ENCODE peak calls at places on chromosome X, in seven cellular contexts. S is spleen, I is esophagus squamous epithelium, G is HepG2, M is ovary, D is stomach, K is body of pancreas. W is an unnamed sample.

GRCh38 chrX:29662759-29663503 is 552.4 kb upstream of the MAGEB2 start:
- DNase-seq in S (no peak), I (no peak), G (peak; percentile 1), M (no peak), D (no peak), K (no peak), W (no peak)

GRCh38 chrX:101195442-101196173 is 24.0 kb upstream of the DRP2 start:
- DNase-seq in S (no peak), I (no peak), G (peak; percentile 41), M (no peak), D (no peak), K (no peak), W (peak; percentile 70)

GRCh38 chrX:13770013-13770412 is 35.5 kb downstream of the OFD1 start:
- DNase-seq in S (no peak), I (no peak), G (no peak), M (no peak), D (no peak), K (no peak), W (no peak)

GRCh38 chrX:22366866-22367265 is 94.2 kb downstream of the CBLL2 start:
- DNase-seq in S (no peak), I (no peak), G (no peak), M (no peak), D (no peak), K (no peak), W (no peak)

GRCh38 chrX:155880586-155881157 is 473 bp upstream of the VAMP7 start:
- DNase-seq in S (no peak), I (no peak), G (no peak), M (no peak), D (no peak), K (no peak), W (no peak)

GRCh38 chrX:115147220-115147619 is 42.0 kb upstream of the RBMXL3 start:
- DNase-seq in S (no peak), I (no peak), G (no peak), M (no peak), D (no peak), K (no peak), W (no peak)

GRCh38 chrX:2374086-2374485 is 126.7 kb downstream of the DHRSX start:
- DNase-seq in S (no peak), I (no peak), G (no peak), M (no peak), D (no peak), K (no peak), W (no peak)

GRCh38 chrX:72243472-72243871 is 4.6 kb upstream of the ERCC6L start:
- DNase-seq in S (no peak), I (no peak), G (no peak), M (no peak), D (no peak), K (no peak), W (no peak)

DNA sequence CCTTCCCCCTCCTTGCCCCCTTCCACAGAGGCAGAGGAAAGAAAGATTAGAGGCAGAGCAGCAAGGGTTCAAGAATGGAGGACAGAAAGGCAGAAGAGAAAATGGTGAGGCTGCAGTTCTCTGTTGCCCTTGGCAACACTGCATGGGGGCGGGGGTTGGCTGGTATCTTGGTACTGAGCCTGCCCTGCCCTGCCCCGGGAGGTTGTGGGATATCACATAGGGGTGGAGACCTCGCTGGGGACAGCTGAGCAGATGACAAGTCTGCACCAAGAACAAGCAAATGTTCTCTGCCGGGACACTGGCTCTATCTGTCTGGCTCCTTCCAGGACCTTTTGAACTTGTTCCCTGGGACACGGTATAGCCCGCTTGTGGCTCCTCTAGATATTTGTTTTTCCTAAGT is 39.8 kb downstream of the NHS start:
- DNase-seq in S (no peak), I (no peak), G (no peak), M (no peak), D (peak; percentile 50), K (peak; percentile 25), W (no peak)
- H3K4me3 ChIP-seq in S (no peak overlapping the region), I (no peak overlapping the region), G (no peak overlapping the region), M (no peak overlapping the region), D (no peak overlapping the region), K (no peak overlapping the region), W (no peak overlapping the region)

DNA sequence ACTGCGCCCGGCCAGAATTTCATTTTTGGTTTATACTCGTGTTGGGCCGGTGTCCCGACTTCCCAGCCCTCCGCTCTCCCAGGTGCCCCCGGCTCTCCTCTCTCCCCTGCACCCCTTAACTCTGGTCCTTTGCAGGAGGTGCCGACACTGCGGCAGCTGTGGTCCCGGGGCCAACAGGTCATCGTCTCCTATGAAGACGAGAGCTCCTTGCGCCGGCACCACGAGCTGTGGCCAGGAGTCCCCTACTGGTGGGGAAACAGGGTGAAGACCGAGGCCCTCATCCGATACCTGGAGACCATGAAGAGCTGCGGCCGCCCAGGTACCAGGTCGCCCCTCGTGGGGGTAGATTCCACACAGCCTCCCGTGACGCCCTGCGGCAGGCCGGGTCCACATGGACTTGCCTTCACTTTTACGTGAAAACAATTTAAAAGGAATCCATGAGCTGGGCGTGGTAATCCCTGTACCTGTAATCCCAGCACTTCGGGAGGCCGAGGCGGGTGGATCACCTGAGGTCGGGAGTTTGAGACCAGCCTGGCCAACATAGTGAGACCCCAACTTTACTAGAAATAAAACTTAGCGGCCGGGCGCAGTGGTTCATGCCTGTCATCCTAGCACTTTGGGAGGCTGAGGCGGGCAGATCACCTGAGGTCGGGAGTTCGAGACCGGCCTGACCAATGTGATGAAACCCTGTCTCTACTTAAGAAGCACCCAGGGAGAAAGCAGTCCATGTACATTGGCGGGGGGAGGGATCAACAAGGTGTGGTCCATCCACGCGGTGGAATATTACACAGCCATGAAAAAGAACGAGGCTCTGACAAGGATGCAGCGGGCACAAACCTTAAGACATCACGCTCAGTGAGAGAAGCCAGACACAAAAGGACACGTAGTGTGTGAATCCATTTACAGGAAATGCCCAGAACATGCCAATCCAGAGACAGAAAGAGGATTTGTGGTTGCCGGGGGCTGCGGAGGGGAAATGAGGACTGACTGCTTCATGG is 12.0 kb downstream of the PLCXD1 start:
- DNase-seq in S (peak; percentile 66), I (no peak), G (no peak), M (no peak), D (peak; percentile 22), K (no peak), W (peak; percentile 49)
- H3K36me3 ChIP-seq in S (peaks cover 43% of the 10 kb centered on the region), I (peaks cover 6% of the 10 kb centered on the region), G (peaks cover 58% of the 10 kb centered on the region), M (no peaks in the 10 kb centered on the region), D (peaks cover 83% of the 10 kb centered on the region), K (peaks cover 11% of the 10 kb centered on the region), W (peaks cover 73% of the 10 kb centered on the region)

DNA sequence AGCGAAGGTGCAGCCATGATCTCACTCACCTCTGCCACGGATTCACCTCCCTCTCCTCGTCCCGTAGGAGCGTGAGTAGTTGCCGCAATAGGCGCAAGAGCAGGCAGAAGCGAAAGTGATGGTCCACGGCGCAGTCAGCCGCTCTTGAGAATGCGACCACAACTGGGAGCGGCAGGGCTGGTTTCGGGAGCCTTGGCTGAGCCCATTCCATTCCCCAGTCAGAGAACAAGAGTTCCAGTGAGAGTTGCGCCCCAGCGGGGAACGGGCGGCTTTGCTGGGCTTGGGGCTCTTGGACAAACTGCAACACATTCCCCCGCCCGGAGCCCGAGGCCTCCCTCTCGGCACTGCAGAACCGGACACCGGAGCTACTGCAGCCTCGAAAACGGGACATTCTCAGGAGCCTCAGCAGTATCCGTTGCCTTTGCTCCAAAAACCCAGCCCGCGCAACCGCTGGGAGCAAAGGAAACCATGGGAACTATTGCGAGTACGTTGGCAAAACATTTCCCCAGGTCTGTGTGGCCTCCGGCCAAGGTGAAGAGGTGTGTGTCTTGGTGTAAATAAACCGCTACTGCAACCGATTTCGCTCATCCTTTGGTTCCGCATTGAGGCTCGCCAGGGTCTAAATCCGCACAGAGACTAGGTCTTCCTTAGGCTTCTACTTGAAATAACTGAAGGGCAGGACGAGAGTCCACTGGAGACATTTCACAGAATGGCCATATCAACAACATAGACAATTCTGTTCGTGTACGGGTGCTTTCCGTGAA is 5.7 kb upstream of the ZBTB33 start:
- DNase-seq in S (peak; percentile 87), I (peak; percentile 4), G (peak; percentile 71), M (peak; percentile 64), D (peak; percentile 77), K (peak; percentile 87), W (peak; percentile 91)
- TF ChIP-seq POLR2A in S (no peak), I (peak; percentile 6), G (peak; percentile 62), M (peak; percentile 22), D (no peak), K (peak; percentile 66), W (no peak)

DNA sequence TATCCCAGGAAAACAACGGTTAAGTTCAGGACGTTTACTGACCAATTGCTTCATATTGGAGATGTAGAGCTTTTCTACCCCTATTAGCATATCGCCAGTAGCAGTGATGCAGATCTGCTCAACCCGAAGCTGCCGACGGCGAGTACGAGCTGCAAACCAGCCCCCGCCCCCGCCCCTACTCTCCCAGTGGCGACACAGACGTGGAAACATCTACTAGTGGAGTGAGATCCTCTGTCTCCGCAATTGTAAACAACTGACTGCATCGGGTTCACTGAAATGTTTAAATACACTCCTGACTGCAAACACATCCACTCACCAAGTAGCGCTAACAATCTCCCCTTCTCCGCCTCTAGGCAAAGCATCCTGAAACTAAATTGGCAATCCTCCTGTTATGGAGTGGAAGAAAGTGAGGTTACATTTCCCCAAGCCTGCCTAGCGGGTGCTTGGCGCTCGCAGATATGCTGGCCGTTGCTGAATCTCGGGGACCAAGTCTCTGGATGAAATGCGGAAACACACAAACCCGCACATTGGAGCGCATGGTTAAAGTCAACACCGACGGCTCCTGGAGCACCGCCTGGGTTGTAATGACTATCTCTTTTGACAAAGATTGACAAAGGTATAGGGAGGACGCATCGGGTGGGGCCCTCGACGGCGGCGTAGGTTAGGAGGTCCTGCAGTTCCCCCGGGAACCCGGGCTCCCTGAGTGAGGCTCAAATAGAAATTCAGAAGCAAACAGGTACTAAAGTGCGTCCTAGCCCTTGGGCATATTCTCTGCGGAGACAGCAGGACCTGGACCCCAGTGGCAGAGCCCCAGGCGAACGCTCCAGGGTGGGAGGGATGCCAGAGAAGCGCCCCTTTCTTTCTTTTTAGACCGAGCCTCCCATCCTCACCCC is 116.9 kb upstream of the TEX13C start:
- DNase-seq in S (peak; percentile 72), I (no peak), G (no peak), M (no peak), D (no peak), K (peak; percentile 1), W (no peak)
- H3K4me3 ChIP-seq in S (peak overlapping the region; percentile 65), I (peak overlapping the region; percentile 49), G (no peak overlapping the region), M (peak overlapping the region; percentile 1), D (peak overlapping the region; percentile 42), K (no peak overlapping the region), W (peak overlapping the region; percentile 47)

DNA sequence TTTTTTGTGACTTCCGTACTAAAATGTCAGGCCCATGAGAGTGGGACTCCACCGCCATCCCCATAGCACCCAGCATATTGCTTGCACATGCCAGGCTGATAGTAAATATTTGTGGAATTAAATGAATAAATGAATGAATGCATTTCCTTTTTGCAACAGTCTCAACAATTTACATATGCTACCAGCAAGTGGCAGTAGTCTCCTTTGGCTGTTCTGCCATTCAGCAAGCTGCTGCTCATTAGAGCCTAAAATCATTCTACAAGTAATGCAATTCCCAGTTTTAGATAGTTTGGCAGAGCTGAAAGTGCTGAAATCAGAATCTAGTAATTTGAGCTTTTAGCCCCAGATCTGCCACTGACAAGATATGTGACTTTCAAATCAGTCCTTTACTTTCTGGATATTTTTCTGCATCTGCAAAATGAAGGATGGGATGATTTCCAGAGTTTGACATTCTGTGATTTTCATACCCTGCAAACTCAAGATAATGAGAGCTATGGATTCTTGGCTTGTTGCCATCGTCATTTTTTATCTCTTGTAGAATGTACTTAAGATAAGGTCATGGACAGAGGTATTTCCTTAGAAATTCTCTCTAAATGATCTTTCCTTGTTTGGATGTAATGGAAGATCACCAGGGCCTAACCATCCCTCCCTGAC is 35.7 kb upstream of the INTS6L start:
- DNase-seq in S (no peak), I (no peak), G (peak; percentile 2), M (no peak), D (no peak), K (peak; percentile 22), W (no peak)
- H3K36me3 ChIP-seq in S (no peaks in the 10 kb centered on the region), I (no peaks in the 10 kb centered on the region), G (no peaks in the 10 kb centered on the region), M (no peaks in the 10 kb centered on the region), D (no peaks in the 10 kb centered on the region), K (no peaks in the 10 kb centered on the region), W (no peaks in the 10 kb centered on the region)

W was measured in sigmoid colon.